ENCODE peak calls at places on chromosomes 2 and 18, in seven cellular contexts. One of them, this sample, is unnamed.

GRCh38 chr2:216520156-216520555 is 21.5 kb downstream of the RPL37A start:
- DNase-seq in lower leg skin: no peak
- DNase-seq in uterus: no peak
- DNase-seq in breast epithelium: no peak
- DNase-seq in HCT116: no peak
- DNase-seq in right lobe of liver: no peak
- DNase-seq in stomach: no peak
- DNase-seq in this sample: no peak

GRCh38 chr2:96325038-96325883 is at the start of gene ITPRIPL1:
- DNase-seq in stomach: no peak
- DNase-seq in breast epithelium: no peak
- DNase-seq in HCT116: no peak
- DNase-seq in uterus: no peak
- DNase-seq in lower leg skin: peak; percentile 85
- DNase-seq in right lobe of liver: no peak
- DNase-seq in this sample: no peak

GRCh38 chr2:31033032-31033431 is 105.2 kb downstream of the GALNT14 start:
- DNase-seq in stomach: no peak
- DNase-seq in HCT116: no peak
- DNase-seq in breast epithelium: no peak
- DNase-seq in lower leg skin: peak; percentile 8
- DNase-seq in right lobe of liver: no peak
- DNase-seq in uterus: no peak
- DNase-seq in this sample: no peak

GRCh38 chr2:38835990-38836389 is 39.7 kb downstream of the DHX57 start:
- DNase-seq in stomach: no peak
- DNase-seq in lower leg skin: no peak
- DNase-seq in uterus: no peak
- DNase-seq in HCT116: no peak
- DNase-seq in breast epithelium: no peak
- DNase-seq in right lobe of liver: no peak
- DNase-seq in this sample: no peak

GRCh38 chr2:88416016-88416663 is 36.4 kb downstream of the FOXI3 start:
- DNase-seq in right lobe of liver: no peak
- DNase-seq in stomach: no peak
- DNase-seq in lower leg skin: peak; percentile 5
- DNase-seq in breast epithelium: no peak
- DNase-seq in uterus: no peak
- DNase-seq in HCT116: no peak
- DNase-seq in this sample: no peak

GRCh38 chr2:9231291-9232165 is 24.9 kb downstream of the ASAP2 start:
- DNase-seq in breast epithelium: no peak
- DNase-seq in lower leg skin: no peak
- DNase-seq in uterus: peak; percentile 14
- DNase-seq in stomach: peak; percentile 50
- DNase-seq in right lobe of liver: no peak
- DNase-seq in HCT116: no peak
- DNase-seq in this sample: no peak

GRCh38 chr2:42979416-42979869 is 187.1 kb upstream of the HAAO start:
- DNase-seq in lower leg skin: peak; percentile 74
- DNase-seq in right lobe of liver: peak; percentile 89
- DNase-seq in uterus: peak; percentile 6
- DNase-seq in breast epithelium: no peak
- DNase-seq in stomach: peak; percentile 72
- DNase-seq in HCT116: no peak
- DNase-seq in this sample: no peak

GRCh38 chr2:120864981-120865380 is 129.3 kb downstream of the GLI2 start:
- DNase-seq in lower leg skin: no peak
- DNase-seq in breast epithelium: no peak
- DNase-seq in HCT116: no peak
- DNase-seq in stomach: no peak
- DNase-seq in uterus: no peak
- DNase-seq in right lobe of liver: peak; percentile 33
- DNase-seq in this sample: no peak

GRCh38 chr2:182824759-182825143 is 41.7 kb downstream of the FRZB start:
- DNase-seq in breast epithelium: no peak
- DNase-seq in HCT116: no peak
- DNase-seq in stomach: no peak
- DNase-seq in right lobe of liver: no peak
- DNase-seq in lower leg skin: no peak
- DNase-seq in uterus: no peak
- DNase-seq in this sample: no peak

GRCh38 chr2:121128741-121129659 is 156.0 kb downstream of the TFCP2L1 start:
- DNase-seq in right lobe of liver: no peak
- DNase-seq in lower leg skin: no peak
- DNase-seq in uterus: no peak
- DNase-seq in stomach: peak; percentile 81
- DNase-seq in breast epithelium: no peak
- DNase-seq in HCT116: peak; percentile 48
- DNase-seq in this sample: no peak

GRCh38 chr2:197378494-197378972 is 56.3 kb downstream of the SF3B1 start:
- DNase-seq in right lobe of liver: no peak
- DNase-seq in breast epithelium: no peak
- DNase-seq in stomach: peak; percentile 51
- DNase-seq in HCT116: peak; percentile 37
- DNase-seq in uterus: peak; percentile 50
- DNase-seq in lower leg skin: no peak
- DNase-seq in this sample: peak; percentile 41

GRCh38 chr2:102726128-102727087 is 35.4 kb upstream of the TMEM182 start:
- DNase-seq in uterus: no peak
- DNase-seq in lower leg skin: no peak
- DNase-seq in HCT116: no peak
- DNase-seq in breast epithelium: no peak
- DNase-seq in right lobe of liver: no peak
- DNase-seq in stomach: peak; percentile 43
- DNase-seq in this sample: no peak

GRCh38 chr2:96869824-96870630 is at the start of gene SEMA4C:
- DNase-seq in stomach: peak; percentile 61
- DNase-seq in lower leg skin: peak; percentile 91
- DNase-seq in HCT116: no peak
- DNase-seq in right lobe of liver: peak; percentile 70
- DNase-seq in breast epithelium: peak; percentile 70
- DNase-seq in uterus: peak; percentile 63
- DNase-seq in this sample: peak; percentile 50

GRCh38 chr2:177419274-177419673 is 26.7 kb downstream of the AGPS start:
- DNase-seq in lower leg skin: no peak
- DNase-seq in right lobe of liver: no peak
- DNase-seq in HCT116: no peak
- DNase-seq in breast epithelium: no peak
- DNase-seq in uterus: no peak
- DNase-seq in stomach: no peak
- DNase-seq in this sample: no peak

GRCh38 chr18:79687806-79688205 is 8.2 kb downstream of the CTDP1 start:
- DNase-seq in stomach: no peak
- DNase-seq in lower leg skin: peak; percentile 80
- DNase-seq in breast epithelium: no peak
- DNase-seq in right lobe of liver: no peak
- DNase-seq in HCT116: no peak
- DNase-seq in uterus: no peak
- DNase-seq in this sample: peak; percentile 6

GRCh38 chr2:167331636-167332232 is 443.5 kb downstream of the XIRP2 start:
- DNase-seq in right lobe of liver: no peak
- DNase-seq in breast epithelium: no peak
- DNase-seq in lower leg skin: no peak
- DNase-seq in stomach: no peak
- DNase-seq in uterus: no peak
- DNase-seq in HCT116: no peak
- DNase-seq in this sample: no peak

GRCh38 chr2:159195719-159196118 is 90.8 kb downstream of the WDSUB1 start:
- DNase-seq in HCT116: no peak
- DNase-seq in lower leg skin: no peak
- DNase-seq in uterus: no peak
- DNase-seq in breast epithelium: no peak
- DNase-seq in stomach: no peak
- DNase-seq in right lobe of liver: no peak
- DNase-seq in this sample: no peak

GRCh38 chr2:164538250-164538866 is 82.9 kb downstream of the GRB14 start:
- DNase-seq in right lobe of liver: no peak
- DNase-seq in HCT116: peak; percentile 7
- DNase-seq in uterus: no peak
- DNase-seq in stomach: no peak
- DNase-seq in lower leg skin: no peak
- DNase-seq in breast epithelium: no peak
- DNase-seq in this sample: peak; percentile 26

GRCh38 chr2:128623776-128624424 is 305.2 kb upstream of the HS6ST1 start:
- DNase-seq in stomach: no peak
- DNase-seq in HCT116: no peak
- DNase-seq in lower leg skin: no peak
- DNase-seq in uterus: no peak
- DNase-seq in breast epithelium: no peak
- DNase-seq in right lobe of liver: peak; percentile 20
- DNase-seq in this sample: no peak

DNA sequence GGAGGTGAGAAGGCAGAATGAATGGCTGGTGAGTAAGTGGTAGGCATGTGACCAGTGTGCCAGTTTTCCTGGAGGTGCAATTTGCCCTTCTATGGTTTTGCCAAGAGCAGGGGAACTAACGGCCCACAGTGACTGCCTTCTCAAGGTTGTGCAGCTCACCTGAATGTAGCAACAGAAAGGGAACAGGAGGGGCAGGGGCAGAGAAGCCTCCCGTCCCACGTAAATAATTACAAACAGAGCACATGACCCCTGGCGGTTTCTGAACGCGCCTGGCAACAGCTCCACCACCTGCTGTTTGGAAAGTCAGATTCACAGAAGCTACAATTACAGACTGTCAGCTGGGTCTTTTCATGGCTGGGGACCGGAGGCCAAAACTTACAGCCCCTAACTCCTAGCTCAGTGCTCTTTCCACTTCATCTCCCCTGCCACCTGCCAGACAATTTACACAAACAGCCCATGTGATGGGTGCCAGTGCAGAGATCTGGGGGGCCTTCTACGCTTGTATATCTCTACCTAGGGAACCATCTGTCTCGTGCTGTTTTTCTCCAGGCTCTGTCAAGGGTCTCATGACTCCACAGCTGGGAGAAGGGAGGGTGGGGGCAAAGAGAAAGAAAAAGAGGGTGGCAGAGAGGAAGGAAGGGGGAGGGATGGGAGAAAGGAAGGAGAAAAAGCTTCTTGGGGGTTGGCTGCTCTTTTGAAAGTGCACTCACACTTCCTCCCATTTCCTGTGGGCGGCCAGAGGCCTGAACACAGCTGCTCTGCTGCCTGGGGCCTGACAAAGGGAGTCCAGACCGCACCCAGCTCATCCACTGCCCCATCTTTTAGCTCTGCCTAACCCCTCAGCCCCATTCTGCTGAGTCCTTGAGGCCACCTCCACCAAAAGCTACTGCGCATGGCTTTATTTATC is 69.5 kb downstream of the POLR1A start:
- DNase-seq in uterus: peak; percentile 85
- DNase-seq in stomach: peak; percentile 65
- DNase-seq in HCT116: no peak
- DNase-seq in breast epithelium: no peak
- DNase-seq in right lobe of liver: peak; percentile 83
- DNase-seq in lower leg skin: peak; percentile 96
- DNase-seq in this sample: peak; percentile 69
- TF ChIP-seq POLR2A in uterus: no peak
- TF ChIP-seq POLR2A in stomach: no peak
- TF ChIP-seq POLR2A in HCT116: no peak
- TF ChIP-seq POLR2A in breast epithelium: no peak
- TF ChIP-seq POLR2A in right lobe of liver: peak; percentile 40
- TF ChIP-seq POLR2A in lower leg skin: no peak
- TF ChIP-seq POLR2A in this sample: no peak

DNA sequence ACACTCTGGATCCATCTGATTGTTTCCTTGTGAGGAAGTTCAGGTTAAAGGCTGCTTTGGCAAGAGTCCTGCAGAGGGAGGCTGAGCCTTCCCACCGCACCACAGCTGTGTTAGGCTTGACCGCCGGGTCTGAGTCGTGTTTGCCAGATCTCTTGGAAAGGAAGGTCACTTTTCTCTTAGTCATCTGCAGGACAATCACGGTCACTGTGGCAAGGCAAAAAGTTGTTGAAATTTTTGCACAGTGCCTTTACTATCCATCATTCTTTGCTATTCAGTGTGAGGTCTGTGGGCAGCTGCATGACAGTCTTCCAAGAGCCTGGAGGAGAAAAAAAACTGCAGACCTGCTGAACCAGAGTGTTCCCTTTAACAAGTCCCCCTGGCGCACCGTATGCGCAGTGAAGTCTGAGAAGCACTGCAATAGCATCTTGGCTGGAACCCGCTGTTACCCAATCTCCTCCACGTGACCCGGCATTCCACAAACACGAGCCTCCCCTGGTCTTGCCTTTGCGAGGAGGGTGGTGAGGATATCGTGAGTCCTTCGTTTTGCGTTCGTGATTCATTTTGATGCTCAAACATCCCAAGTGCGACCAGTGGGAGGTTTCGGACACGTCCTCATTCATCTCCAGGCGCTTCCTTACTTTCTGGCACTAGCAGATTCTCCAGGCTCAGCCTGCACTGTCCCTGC is 23.0 kb downstream of the BIN1 start:
- DNase-seq in uterus: peak; percentile 97
- DNase-seq in breast epithelium: peak; percentile 71
- DNase-seq in HCT116: no peak
- DNase-seq in lower leg skin: peak; percentile 98
- DNase-seq in right lobe of liver: peak; percentile 86
- DNase-seq in stomach: peak; percentile 85
- DNase-seq in this sample: peak; percentile 86
- TF ChIP-seq POLR2A in uterus: no peak
- TF ChIP-seq POLR2A in breast epithelium: no peak
- TF ChIP-seq POLR2A in HCT116: no peak
- TF ChIP-seq POLR2A in lower leg skin: no peak
- TF ChIP-seq POLR2A in right lobe of liver: no peak
- TF ChIP-seq POLR2A in stomach: no peak
- TF ChIP-seq POLR2A in this sample: no peak

GRCh38 chr2:26763019-26763418 is 1.1 kb upstream of the SLC35F6 start:
- DNase-seq in breast epithelium: no peak
- DNase-seq in lower leg skin: no peak
- DNase-seq in HCT116: no peak
- DNase-seq in uterus: no peak
- DNase-seq in stomach: no peak
- DNase-seq in right lobe of liver: no peak
- DNase-seq in this sample: no peak

GRCh38 chr2:26765475-26766200 is 1.6 kb downstream of the SLC35F6 start:
- DNase-seq in lower leg skin: no peak
- DNase-seq in uterus: no peak
- DNase-seq in HCT116: no peak
- DNase-seq in right lobe of liver: no peak
- DNase-seq in stomach: no peak
- DNase-seq in breast epithelium: no peak
- DNase-seq in this sample: no peak

GRCh38 chr2:26767129-26767528 is 3.0 kb downstream of the SLC35F6 start:
- DNase-seq in breast epithelium: no peak
- DNase-seq in right lobe of liver: no peak
- DNase-seq in uterus: no peak
- DNase-seq in lower leg skin: no peak
- DNase-seq in HCT116: no peak
- DNase-seq in stomach: no peak
- DNase-seq in this sample: no peak

GRCh38 chr2:26764906-26765305 is 822 bp downstream of the SLC35F6 start:
- DNase-seq in right lobe of liver: no peak
- DNase-seq in lower leg skin: no peak
- DNase-seq in stomach: no peak
- DNase-seq in HCT116: no peak
- DNase-seq in breast epithelium: no peak
- DNase-seq in uterus: no peak
- DNase-seq in this sample: no peak

GRCh38 chr2:26764078-26764887 is at the start of gene SLC35F6:
- DNase-seq in uterus: peak; percentile 72
- DNase-seq in breast epithelium: peak; percentile 75
- DNase-seq in stomach: peak; percentile 85
- DNase-seq in lower leg skin: peak; percentile 96
- DNase-seq in right lobe of liver: peak; percentile 86
- DNase-seq in HCT116: no peak
- DNase-seq in this sample: peak; percentile 77
- TF ChIP-seq POLR2A in uterus: peak; percentile 94
- TF ChIP-seq POLR2A in breast epithelium: peak; percentile 88
- TF ChIP-seq POLR2A in stomach: peak; percentile 48
- TF ChIP-seq POLR2A in lower leg skin: no peak
- TF ChIP-seq POLR2A in right lobe of liver: peak; percentile 96
- TF ChIP-seq POLR2A in HCT116: peak; percentile 70
- TF ChIP-seq POLR2A in this sample: peak; percentile 79

GRCh38 chr2:172962824-172963223 is 112.8 kb upstream of the MAP3K20 start:
- DNase-seq in stomach: no peak
- DNase-seq in breast epithelium: no peak
- DNase-seq in right lobe of liver: no peak
- DNase-seq in uterus: no peak
- DNase-seq in lower leg skin: no peak
- DNase-seq in HCT116: no peak
- DNase-seq in this sample: no peak
- TF ChIP-seq POLR2A in stomach: no peak
- TF ChIP-seq POLR2A in breast epithelium: no peak
- TF ChIP-seq POLR2A in right lobe of liver: no peak
- TF ChIP-seq POLR2A in uterus: no peak
- TF ChIP-seq POLR2A in lower leg skin: no peak
- TF ChIP-seq POLR2A in HCT116: no peak
- TF ChIP-seq POLR2A in this sample: no peak